ENCODE peak calls at places on chromosomes 1 and 21, in five cellular contexts. U is Panc1, P is tibial nerve, W is fibroblast of pulmonary artery, J is right lobe of liver. H is an unnamed sample.

GRCh38 chr21:34949045-34949444 is 100.1 kb downstream of the RUNX1 start:
- DNase-seq in P (no peak), U (no peak), J (no peak), W (no peak), H (no peak)

GRCh38 chr1:156281281-156282142 is 1.1 kb downstream of the SMG5 start:
- DNase-seq in U (no peak), P (no peak), J (peak), W (peak), H (no peak)

GRCh38 chr1:205538211-205538840 is 33.9 kb downstream of the CDK18 start:
- DNase-seq in P (no peak), W (peak), J (no peak), U (no peak), H (no peak)

GRCh38 chr1:109425902-109426277 is 358 bp downstream of the PSMA5 start:
- DNase-seq in J (no peak), W (peak), P (no peak), U (peak), H (no peak)

GRCh38 chr1:44059956-44060355 is 28.7 kb upstream of the SLC6A9 start:
- DNase-seq in W (no peak), U (no peak), P (no peak), J (no peak), H (no peak)

GRCh38 chr1:8858112-8858668 is 20.3 kb downstream of the ENO1 start:
- DNase-seq in J (no peak), U (no peak), W (peak), P (peak), H (peak)

GRCh38 chr1:98482611-98483010 is 178.9 kb upstream of the SNX7 start:
- DNase-seq in P (no peak), U (no peak), W (no peak), J (no peak), H (no peak)

GRCh38 chr1:180397190-180397589 is 105.2 kb downstream of the ACBD6 start:
- DNase-seq in J (no peak), U (no peak), W (no peak), P (no peak), H (no peak)

GRCh38 chr21:42763578-42764442 is 110.4 kb downstream of the PDE9A start:
- DNase-seq in J (no peak), U (no peak), W (no peak), P (no peak), H (no peak)

GRCh38 chr21:28605138-28605537 is 387.5 kb downstream of the LTN1 start:
- DNase-seq in P (no peak), J (no peak), W (no peak), U (no peak), H (no peak)

GRCh38 chr1:190084552-190084951 is 393.1 kb downstream of the BRINP3 start:
- DNase-seq in U (no peak), J (no peak), W (no peak), P (no peak), H (no peak)

GRCh38 chr1:24782689-24783088 is 37.4 kb downstream of the CLIC4 start:
- DNase-seq in P (no peak), U (no peak), W (no peak), J (no peak), H (no peak)

GRCh38 chr1:182446033-182446669 is 3.8 kb upstream of the RGSL1 start:
- DNase-seq in J (no peak), W (peak), P (peak), U (peak), H (no peak)

GRCh38 chr1:248622491-248623106 is 12.3 kb downstream of the OR2T11 start:
- DNase-seq in J (no peak), U (peak), P (no peak), W (peak), H (no peak)

GRCh38 chr1:236416165-236416564 is 22.1 kb downstream of the EDARADD start:
- DNase-seq in P (no peak), U (no peak), W (no peak), J (no peak), H (no peak)

GRCh38 chr1:35564884-35565741 is 7.5 kb downstream of the NCDN start:
- DNase-seq in W (no peak), J (no peak), P (no peak), U (no peak), H (no peak)

GRCh38 chr1:227357229-227358078 is 39.2 kb upstream of the CDC42BPA start:
- DNase-seq in U (peak), W (peak), J (peak), P (peak), H (peak)

GRCh38 chr1:19405761-19406481 is 79.4 kb downstream of the CAPZB start:
- DNase-seq in J (no peak), U (no peak), W (no peak), P (no peak), H (no peak)

DNA sequence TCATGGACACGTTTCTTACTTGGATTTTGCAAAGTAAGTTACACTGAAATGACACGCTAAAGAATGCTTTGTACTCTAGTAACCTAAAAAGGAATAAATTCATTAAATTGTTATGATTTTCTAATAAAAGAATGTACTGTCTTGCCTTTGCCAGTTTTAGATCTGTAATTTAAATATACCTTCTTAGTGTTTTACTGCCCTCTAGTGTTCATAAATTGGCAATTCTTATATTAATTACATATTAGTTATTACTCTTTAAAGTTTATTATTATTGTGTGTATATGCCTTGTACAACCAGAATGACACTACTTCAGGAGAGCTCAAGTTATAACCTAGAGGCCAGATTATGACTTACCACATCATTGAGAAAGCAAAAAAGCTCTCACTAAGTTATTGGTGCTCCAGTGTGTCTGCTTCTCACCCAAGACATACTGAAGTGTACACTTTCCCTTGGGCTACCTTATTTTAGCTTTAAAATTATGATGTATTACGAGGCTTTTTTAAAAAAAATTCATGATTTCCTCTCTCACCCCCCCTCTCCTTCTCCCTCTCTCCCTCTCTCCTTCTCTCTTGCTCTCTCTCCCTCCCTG is 169.9 kb downstream of the HS2ST1 start:
- DNase-seq in P (no peak), W (peak), J (no peak), U (no peak), H (peak)
- TF ChIP-seq CTCF in P (peak), W (peak), J (peak), U (peak), H (no peak)

DNA sequence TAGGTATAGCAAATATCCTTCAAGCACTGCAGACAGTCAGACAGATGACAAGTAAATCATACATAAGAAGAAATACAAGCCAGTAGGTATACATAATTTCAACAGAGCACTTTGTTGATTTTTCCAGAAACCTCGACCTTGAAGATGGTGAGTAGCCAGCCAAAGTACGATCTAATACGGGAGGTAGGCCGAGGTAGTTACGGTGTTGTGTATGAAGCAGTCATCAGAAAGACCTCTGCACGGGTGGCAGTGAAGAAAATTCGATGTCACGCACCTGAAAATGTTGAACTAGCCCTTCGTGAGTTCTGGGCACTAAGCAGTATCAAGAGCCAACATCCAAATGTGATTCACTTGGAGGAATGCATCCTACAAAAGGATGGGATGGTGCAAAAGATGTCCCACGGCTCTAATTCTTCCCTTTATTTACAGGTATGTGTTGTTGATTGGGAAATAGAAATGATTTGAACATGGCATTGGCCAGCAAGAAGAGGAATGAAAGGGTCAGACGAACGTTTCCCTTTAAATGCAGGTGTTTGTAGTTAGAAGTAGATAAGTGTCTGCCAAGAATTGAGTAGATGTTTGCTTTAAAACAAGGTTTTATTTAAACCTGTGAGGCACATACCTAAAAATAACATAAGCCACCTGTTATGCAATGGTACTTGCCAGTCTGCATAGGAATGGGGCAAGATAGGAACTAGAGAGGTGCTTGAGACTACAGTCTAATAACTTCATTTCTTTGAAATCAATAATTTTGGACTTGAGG is 2.7 kb downstream of the PDIK1L start:
- DNase-seq in P (no peak), U (no peak), W (no peak), J (no peak), H (no peak)
- H3K4me3 ChIP-seq in P (no peak), U (no peak), W (no peak), J (no peak), H (no peak)

GRCh38 chr1:94819945-94820746 is at the start of gene SLC44A3:
- DNase-seq in P (no peak), W (peak), U (no peak), J (peak), H (peak)
- TF ChIP-seq CTCF in P (peak), W (no peak), U (peak), J (peak), H (peak)

DNA sequence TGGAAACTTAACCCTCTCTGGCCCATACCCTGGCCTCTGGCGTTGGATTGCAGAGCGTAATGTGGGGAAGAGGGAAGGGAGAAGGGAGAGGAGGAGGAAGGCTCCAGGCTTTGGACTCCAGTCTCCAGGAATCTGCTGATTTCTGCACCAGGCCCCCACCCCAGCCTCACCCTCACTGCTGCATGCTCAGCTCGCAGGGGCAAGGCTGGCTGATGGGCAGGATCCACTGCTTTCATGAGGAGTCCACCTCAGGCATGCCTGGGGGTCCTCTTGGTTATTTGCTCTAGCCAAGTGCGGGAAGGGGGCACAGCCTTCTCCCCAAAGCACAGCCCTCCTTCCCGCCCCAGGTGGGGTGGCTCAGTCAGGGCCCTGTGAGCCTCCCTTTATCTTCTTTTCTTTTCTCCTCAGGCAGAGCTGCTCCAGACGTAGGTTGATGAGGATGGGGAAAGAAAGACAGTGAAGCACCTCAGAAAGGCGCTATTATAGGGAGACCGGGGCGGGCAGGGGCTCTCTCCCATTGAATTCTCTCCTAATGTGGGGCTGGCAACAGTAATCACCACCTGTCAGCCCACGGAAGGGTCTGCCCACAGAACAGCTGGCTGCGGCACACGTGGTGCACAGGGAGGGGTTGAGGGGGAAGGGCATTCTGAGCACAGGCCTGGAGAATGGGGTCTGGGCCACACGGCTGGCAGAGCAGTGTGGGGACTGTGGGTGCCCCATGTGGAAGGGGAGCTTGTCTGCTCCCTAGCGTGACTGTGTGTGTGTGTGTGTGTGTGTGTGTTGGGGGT is 3.9 kb downstream of the OLFML3 start:
- DNase-seq in J (no peak), U (no peak), W (no peak), P (no peak), H (no peak)
- H3K4me3 ChIP-seq in J (no peak), U (no peak), W (peak), P (peak), H (no peak)

GRCh38 chr1:164787834-164788231 is 228.8 kb downstream of the PBX1 start:
- DNase-seq in W (no peak), J (no peak), P (no peak), U (no peak), H (no peak)
- TF ChIP-seq CTCF in W (no peak), J (no peak), P (no peak), U (no peak), H (no peak)

H was measured in astrocyte of the cerebellum.